ENCODE peak calls at places on chromosomes 13 and 19, in ten cellular contexts. B, D, Y, R, Z, N, P, T, S and X are unnamed samples.

GRCh38 chr19:8004723-8005513 is 523 bp downstream of the ELAVL1 start:
- DNase-seq in B (no peak), D (no peak), Y (no peak), R (peak), Z (no peak), N (peak), P (no peak), T (no peak), S (no peak), X (peak)

GRCh38 chr19:18793144-18794028 is 2.3 kb upstream of the COMP start:
- DNase-seq in B (no peak), D (no peak), Y (no peak), R (no peak), Z (no peak), N (no peak), P (no peak), T (no peak), S (no peak), X (no peak)

GRCh38 chr13:103371271-103371670 is 305.1 kb upstream of the SLC10A2 start:
- DNase-seq in B (no peak), D (no peak), Y (no peak), R (no peak), Z (no peak), N (no peak), P (no peak), T (no peak), S (no peak), X (no peak)

GRCh38 chr13:75946746-75947397 is 310.7 kb downstream of the LMO7 start:
- DNase-seq in B (no peak), D (no peak), Y (no peak), R (no peak), Z (no peak), N (no peak), P (no peak), T (no peak), S (no peak), X (no peak)

GRCh38 chr13:105956891-105957290 is 578.6 kb downstream of the EFNB2 start:
- DNase-seq in B (no peak), D (no peak), Y (no peak), R (no peak), Z (no peak), N (no peak), P (no peak), T (no peak), S (no peak), X (no peak)

GRCh38 chr19:47779524-47780214 is 1.2 kb downstream of the SELENOW start:
- DNase-seq in B (no peak), D (no peak), Y (no peak), R (no peak), Z (no peak), N (no peak), P (no peak), T (no peak), S (no peak), X (no peak)

GRCh38 chr13:24661713-24662112 is 18.5 kb upstream of the ATP12A start:
- DNase-seq in B (no peak), D (no peak), Y (no peak), R (no peak), Z (no peak), N (no peak), P (no peak), T (no peak), S (no peak), X (no peak)

GRCh38 chr13:98405107-98405571 is 171.8 kb downstream of the STK24 start:
- DNase-seq in B (no peak), D (no peak), Y (no peak), R (no peak), Z (no peak), N (no peak), P (no peak), T (peak), S (no peak), X (no peak)

GRCh38 chr13:112738606-112739005 is 48.8 kb downstream of the ATP11A start:
- DNase-seq in B (no peak), D (no peak), Y (no peak), R (no peak), Z (no peak), N (no peak), P (no peak), T (no peak), S (no peak), X (no peak)

GRCh38 chr19:33818426-33818825 is 21.8 kb downstream of the KCTD15 start:
- DNase-seq in B (no peak), D (no peak), Y (no peak), R (no peak), Z (no peak), N (no peak), P (no peak), T (no peak), S (no peak), X (no peak)

GRCh38 chr19:45781282-45782161 is 768 bp downstream of the DMPK start:
- DNase-seq in B (no peak), D (no peak), Y (no peak), R (peak), Z (no peak), N (no peak), P (no peak), T (peak), S (no peak), X (peak)

GRCh38 chr19:16380943-16381755 is 56.5 kb downstream of the KLF2 start:
- DNase-seq in B (no peak), D (no peak), Y (no peak), R (no peak), Z (no peak), N (no peak), P (no peak), T (no peak), S (no peak), X (no peak)

GRCh38 chr13:101698400-101698799 is 245.9 kb downstream of the ITGBL1 start:
- DNase-seq in B (no peak), D (no peak), Y (no peak), R (no peak), Z (peak), N (peak), P (no peak), T (no peak), S (no peak), X (no peak)

GRCh38 chr13:42275506-42275905 is 3.6 kb downstream of the AKAP11 start:
- DNase-seq in B (no peak), D (no peak), Y (no peak), R (no peak), Z (no peak), N (no peak), P (no peak), T (no peak), S (no peak), X (no peak)

GRCh38 chr13:110138700-110139036 is 168.3 kb downstream of the COL4A1 start:
- DNase-seq in B (no peak), D (no peak), Y (no peak), R (no peak), Z (no peak), N (no peak), P (no peak), T (no peak), S (no peak), X (no peak)

GRCh38 chr13:95643471-95643813 is 1.1 kb downstream of the DZIP1 start:
- DNase-seq in B (no peak), D (no peak), Y (no peak), R (no peak), Z (no peak), N (peak), P (peak), T (no peak), S (no peak), X (no peak)

GRCh38 chr13:95128045-95128643 is 173.1 kb downstream of the ABCC4 start:
- DNase-seq in B (no peak), D (no peak), Y (no peak), R (peak), Z (no peak), N (no peak), P (peak), T (no peak), S (no peak), X (no peak)

GRCh38 chr13:27120811-27121210 is 50.8 kb downstream of the USP12 start:
- DNase-seq in B (no peak), D (no peak), Y (no peak), R (no peak), Z (no peak), N (peak), P (no peak), T (no peak), S (no peak), X (no peak)

GRCh38 chr19:21110183-21110582 is 28.2 kb downstream of the ZNF714 start:
- DNase-seq in B (no peak), D (no peak), Y (no peak), R (no peak), Z (no peak), N (no peak), P (no peak), T (no peak), S (no peak), X (no peak)

GRCh38 chr19:55305491-55305890 is 19.6 kb downstream of the TMEM150B start:
- DNase-seq in B (peak), D (no peak), Y (no peak), R (peak), Z (no peak), N (no peak), P (peak), T (no peak), S (peak), X (peak)

GRCh38 chr19:7337380-7338194 is 11.2 kb upstream of the ARHGEF18 start:
- DNase-seq in B (peak), D (no peak), Y (no peak), R (no peak), Z (no peak), N (no peak), P (no peak), T (no peak), S (no peak), X (no peak)

GRCh38 chr19:18700501-18701249 is 17.2 kb downstream of the CRTC1 start:
- DNase-seq in B (peak), D (peak), Y (no peak), R (peak), Z (no peak), N (peak), P (peak), T (peak), S (peak), X (peak)

GRCh38 chr13:50203256-50204083 is 188.2 kb downstream of the KCNRG start:
- DNase-seq in B (no peak), D (no peak), Y (no peak), R (no peak), Z (no peak), N (no peak), P (no peak), T (no peak), S (no peak), X (no peak)

GRCh38 chr19:46372901-46373572 is 26.1 kb downstream of the PPP5C start:
- DNase-seq in B (no peak), D (no peak), Y (no peak), R (peak), Z (no peak), N (no peak), P (no peak), T (no peak), S (no peak), X (peak)

GRCh38 chr19:19506592-19506991 is 8.8 kb downstream of the TSSK6 start:
- DNase-seq in B (no peak), D (no peak), Y (no peak), R (no peak), Z (no peak), N (no peak), P (no peak), T (no peak), S (no peak), X (no peak)

GRCh38 chr13:50589139-50589538 is 254.4 kb downstream of the DLEU7 start:
- DNase-seq in B (no peak), D (no peak), Y (no peak), R (no peak), Z (peak), N (peak), P (peak), T (no peak), S (no peak), X (peak)

GRCh38 chr19:46609511-46610412 is 8.6 kb downstream of the CALM3 start:
- DNase-seq in B (no peak), D (no peak), Y (no peak), R (no peak), Z (no peak), N (no peak), P (no peak), T (no peak), S (no peak), X (no peak)

GRCh38 chr13:95267662-95268369 is 33.4 kb downstream of the ABCC4 start:
- DNase-seq in B (no peak), D (no peak), Y (no peak), R (no peak), Z (peak), N (peak), P (peak), T (no peak), S (no peak), X (peak)